ENCODE peak calls at places on chromosomes 7 and 10, in eight cellular contexts. Q, W, S, B, A, C, N and I are unnamed samples.

GRCh38 chr7:30789334-30789711 is 18.1 kb downstream of the MINDY4 start:
- DNase-seq in A (no peak), Q (no peak), C (no peak), B (no peak), S (peak), N (no peak), W (no peak), I (no peak)

GRCh38 chr10:100904903-100905302 is 7.9 kb upstream of the SLF2 start:
- DNase-seq in N (no peak), S (no peak), Q (no peak), A (no peak), B (no peak), C (no peak), W (no peak), I (no peak)

GRCh38 chr10:98172495-98172894 is 38.0 kb downstream of the R3HCC1L start:
- DNase-seq in S (no peak), Q (no peak), N (no peak), W (no peak), B (no peak), C (no peak), A (no peak), I (no peak)

GRCh38 chr7:40859076-40859475 is 724.3 kb downstream of the SUGCT start:
- DNase-seq in Q (no peak), S (no peak), W (no peak), N (no peak), B (no peak), A (no peak), C (no peak), I (no peak)

GRCh38 chr7:93921607-93922446 is at the start of gene GNG11:
- DNase-seq in Q (peak), N (no peak), B (peak), S (peak), A (peak), W (peak), C (peak), I (peak)

GRCh38 chr7:130887182-130888016 is 153.4 kb upstream of the KLF14 start:
- DNase-seq in Q (no peak), C (no peak), A (no peak), B (no peak), W (no peak), S (peak), N (no peak), I (no peak)

GRCh38 chr10:84574101-84574500 is 245.7 kb downstream of the CCSER2 start:
- DNase-seq in B (no peak), W (no peak), N (no peak), Q (no peak), C (no peak), S (no peak), A (no peak), I (no peak)

GRCh38 chr10:3780056-3780765 is 4.8 kb downstream of the KLF6 start:
- DNase-seq in B (no peak), A (no peak), N (no peak), C (no peak), S (peak), Q (no peak), W (no peak), I (no peak)

GRCh38 chr7:52715701-52716100 is 319.7 kb upstream of the POM121L12 start:
- DNase-seq in A (no peak), C (no peak), Q (no peak), W (no peak), B (no peak), N (no peak), S (no peak), I (no peak)

GRCh38 chr10:81873932-81874816 is 820 bp upstream of the NRG3 start:
- DNase-seq in S (no peak), A (no peak), W (no peak), C (no peak), Q (peak), N (no peak), B (no peak), I (peak)

GRCh38 chr10:112732277-112732891 is 217.7 kb upstream of the TCF7L2 start:
- DNase-seq in W (no peak), S (no peak), B (no peak), N (no peak), Q (no peak), A (no peak), C (no peak), I (no peak)

GRCh38 chr7:100220833-100221718 is 1.3 kb downstream of the PVRIG start:
- DNase-seq in Q (peak), B (peak), W (peak), C (no peak), S (no peak), N (peak), A (no peak), I (peak)

GRCh38 chr7:136971776-136972175 is 103.3 kb downstream of the CHRM2 start:
- DNase-seq in S (no peak), W (no peak), Q (no peak), A (no peak), N (no peak), C (no peak), B (no peak), I (no peak)

GRCh38 chr7:1239455-1240295 is 7.0 kb downstream of the UNCX start:
- DNase-seq in Q (no peak), N (no peak), B (no peak), W (no peak), S (no peak), C (no peak), A (no peak), I (no peak)

GRCh38 chr10:50501478-50501877 is 122.3 kb downstream of the SGMS1 start:
- DNase-seq in Q (no peak), A (no peak), N (no peak), C (no peak), S (peak), W (no peak), B (no peak), I (no peak)

GRCh38 chr7:45156516-45157272 is 897 bp upstream of the RAMP3 start:
- DNase-seq in C (no peak), Q (no peak), W (no peak), B (no peak), S (no peak), N (no peak), A (no peak), I (no peak)

GRCh38 chr7:148255333-148255732 is 335.2 kb upstream of the C7orf33 start:
- DNase-seq in N (no peak), W (no peak), S (peak), B (no peak), C (no peak), A (no peak), Q (no peak), I (no peak)

GRCh38 chr10:4028838-4029583 is 244.0 kb upstream of the KLF6 start:
- DNase-seq in A (no peak), Q (no peak), W (no peak), N (no peak), B (no peak), S (no peak), C (no peak), I (no peak)

GRCh38 chr7:46369933-46370654 is 449.0 kb upstream of the IGFBP3 start:
- DNase-seq in N (no peak), Q (no peak), C (no peak), W (no peak), S (no peak), B (no peak), A (no peak), I (no peak)

GRCh38 chr10:62610649-62611229 is 193.8 kb upstream of the ADO start:
- DNase-seq in N (peak), B (peak), A (peak), Q (peak), W (peak), C (peak), S (peak), I (peak)

GRCh38 chr7:138663741-138664710 is 37.1 kb downstream of the SVOPL start:
- DNase-seq in S (no peak), Q (peak), B (no peak), A (no peak), N (no peak), W (no peak), C (no peak), I (peak)